ENCODE peak calls at places on chromosomes 1 and 21, in eight cellular contexts. H, W, J, C, A, D, X and O are unnamed samples.

GRCh38 chr21:42250422-42251403 is 31.8 kb downstream of the ABCG1 start:
- DNase-seq in H (no peak), W (no peak), J (no peak), C (no peak), A (no peak), D (peak; percentile 47), X (no peak), O (no peak)

GRCh38 chr1:93814059-93814794 is 64.8 kb downstream of the DNTTIP2 start:
- DNase-seq in H (peak; percentile 59), W (peak; percentile 48), J (peak; percentile 59), C (peak; percentile 76), A (peak; percentile 79), D (no peak), X (peak; percentile 89), O (peak; percentile 57)

GRCh38 chr21:20551939-20552338 is 446.3 kb upstream of the NCAM2 start:
- DNase-seq in H (no peak), W (no peak), J (no peak), C (peak; percentile 2), A (no peak), D (no peak), X (no peak), O (no peak)

GRCh38 chr1:219703240-219703639 is 90.3 kb upstream of the ZC3H11B start:
- DNase-seq in H (no peak), W (no peak), J (no peak), C (no peak), A (no peak), D (no peak), X (no peak), O (no peak)

GRCh38 chr1:96365076-96365475 is 356.5 kb upstream of the PTBP2 start:
- DNase-seq in H (no peak), W (no peak), J (no peak), C (no peak), A (no peak), D (no peak), X (peak; percentile 62), O (no peak)

GRCh38 chr1:201274616-201275265 is 8.6 kb upstream of the PKP1 start:
- DNase-seq in H (no peak), W (no peak), J (no peak), C (no peak), A (no peak), D (no peak), X (no peak), O (no peak)

GRCh38 chr1:7676274-7676945 is 94.7 kb upstream of the VAMP3 start:
- DNase-seq in H (no peak), W (no peak), J (no peak), C (no peak), A (no peak), D (no peak), X (no peak), O (no peak)

GRCh38 chr1:228430243-228430642 is 13.6 kb upstream of the TRIM17 start:
- DNase-seq in H (no peak), W (no peak), J (no peak), C (no peak), A (no peak), D (no peak), X (no peak), O (no peak)

GRCh38 chr1:64691631-64692030 is 53.2 kb upstream of the RAVER2 start:
- DNase-seq in H (no peak), W (no peak), J (no peak), C (no peak), A (peak; percentile 51), D (no peak), X (peak; percentile 20), O (no peak)

GRCh38 chr1:97006044-97006676 is 284.6 kb downstream of the PTBP2 start:
- DNase-seq in H (no peak), W (peak; percentile 88), J (no peak), C (peak; percentile 5), A (peak; percentile 92), D (no peak), X (peak; percentile 49), O (no peak)

GRCh38 chr1:183600136-183600535 is 9.9 kb upstream of the NCF2 start:
- DNase-seq in H (no peak), W (peak; percentile 87), J (no peak), C (peak; percentile 90), A (peak; percentile 84), D (no peak), X (peak; percentile 90), O (no peak)

GRCh38 chr1:206693029-206693428 is 8.3 kb downstream of the MAPKAPK2 start:
- DNase-seq in H (peak; percentile 70), W (no peak), J (peak; percentile 64), C (peak; percentile 30), A (peak; percentile 75), D (peak; percentile 94), X (peak; percentile 74), O (peak; percentile 46)